ENCODE peak calls at places on chromosomes 7 and 10, in four cellular contexts. S is GM10248, Z is lower leg skin, M is PC-9. G is an unnamed sample.
A peak's percentile ranks its signal among the peaks of the same experiment; 100 is the strongest.

GRCh38 chr7:44769381-44770209 is 20.9 kb downstream of the ZMIZ2 start:
- DNase-seq in S (peak; percentile 73), Z (no peak), M (peak; percentile 37), G (peak; percentile 78)

GRCh38 chr7:45689011-45689796 is 115.0 kb downstream of the ADCY1 start:
- DNase-seq in S (no peak), Z (peak; percentile 7), M (no peak), G (no peak)

GRCh38 chr7:5332579-5332978 is 49.8 kb downstream of the SLC29A4 start:
- DNase-seq in S (no peak), Z (no peak), M (no peak), G (no peak)

GRCh38 chr7:19972872-19973271 is 199.5 kb upstream of the TMEM196 start:
- DNase-seq in S (no peak), Z (no peak), M (no peak), G (no peak)

GRCh38 chr10:37563715-37564108 is 293.7 kb downstream of the ZNF248 start:
- DNase-seq in S (no peak), Z (no peak), M (no peak), G (no peak)

GRCh38 chr7:124765401-124766352 is at the start of gene GPR37:
- DNase-seq in S (peak; percentile 69), Z (peak; percentile 47), M (peak; percentile 63), G (peak; percentile 77)

GRCh38 chr10:88897019-88897853 is 17.2 kb downstream of the STAMBPL1 start:
- DNase-seq in S (no peak), Z (no peak), M (peak; percentile 52), G (no peak)

GRCh38 chr7:110975476-110975875 is 115.5 kb upstream of the LRRN3 start:
- DNase-seq in S (no peak), Z (no peak), M (no peak), G (no peak)

GRCh38 chr7:42494722-42495121 is 257.7 kb upstream of the GLI3 start:
- DNase-seq in S (no peak), Z (peak; percentile 45), M (no peak), G (no peak)

GRCh38 chr7:39248041-39248692 is 270.5 kb downstream of the POU6F2 start:
- DNase-seq in S (no peak), Z (no peak), M (no peak), G (no peak)

GRCh38 chr10:28778524-28778923 is 101.2 kb downstream of the BAMBI start:
- DNase-seq in S (no peak), Z (no peak), M (no peak), G (no peak)

GRCh38 chr10:120456626-120457430 is at the start of gene PLPP4:
- DNase-seq in S (peak; percentile 26), Z (no peak), M (no peak), G (peak; percentile 52)

GRCh38 chr7:95027181-95027872 is 119.9 kb downstream of the PPP1R9A start:
- DNase-seq in S (no peak), Z (no peak), M (no peak), G (no peak)

GRCh38 chr7:124318716-124319115 is 285.8 kb upstream of the TMEM229A start:
- DNase-seq in S (no peak), Z (no peak), M (no peak), G (no peak)

GRCh38 chr7:65938336-65938895 is 43.6 kb downstream of the GUSB start:
- DNase-seq in S (no peak), Z (no peak), M (no peak), G (no peak)

GRCh38 chr7:27185708-27186449 is 847 bp upstream of the HOXA11 start:
- DNase-seq in S (no peak), Z (peak; percentile 18), M (no peak), G (no peak)

GRCh38 chr7:54788664-54789063 is 29.7 kb upstream of the SEC61G start:
- DNase-seq in S (peak; percentile 54), Z (peak; percentile 45), M (peak; percentile 99), G (peak; percentile 70)

GRCh38 chr10:50393784-50394183 is 142.5 kb upstream of the ASAH2 start:
- DNase-seq in S (no peak), Z (no peak), M (peak; percentile 52), G (no peak)

GRCh38 chr10:97553575-97554100 is 18.9 kb upstream of the ANKRD2 start:
- DNase-seq in S (peak; percentile 65), Z (peak; percentile 60), M (no peak), G (no peak)

GRCh38 chr7:149886018-149886416 is 12.2 kb downstream of the ATP6V0E2 start:
- DNase-seq in S (no peak), Z (no peak), M (no peak), G (peak; percentile 1)

GRCh38 chr7:96277921-96278320 is 44.0 kb downstream of the SLC25A13 start:
- DNase-seq in S (no peak), Z (no peak), M (no peak), G (no peak)

GRCh38 chr10:125064681-125065492 is 95.5 kb downstream of the CTBP2 start:
- DNase-seq in S (peak; percentile 84), Z (no peak), M (peak; percentile 98), G (peak; percentile 88)

GRCh38 chr10:96513686-96514551 is at the start of gene TLL2:
- DNase-seq in S (peak; percentile 89), Z (peak; percentile 51), M (no peak), G (peak; percentile 88)

GRCh38 chr10:93462881-93463280 is 19.3 kb downstream of the MYOF start:
- DNase-seq in S (no peak), Z (no peak), M (no peak), G (no peak)

GRCh38 chr7:95772771-95773581 is 622 bp downstream of the DYNC1I1 start:
- DNase-seq in S (no peak), Z (no peak), M (no peak), G (no peak)

GRCh38 chr7:148173296-148173695 is 417.3 kb upstream of the C7orf33 start:
- DNase-seq in S (no peak), Z (no peak), M (no peak), G (no peak)

DNA sequence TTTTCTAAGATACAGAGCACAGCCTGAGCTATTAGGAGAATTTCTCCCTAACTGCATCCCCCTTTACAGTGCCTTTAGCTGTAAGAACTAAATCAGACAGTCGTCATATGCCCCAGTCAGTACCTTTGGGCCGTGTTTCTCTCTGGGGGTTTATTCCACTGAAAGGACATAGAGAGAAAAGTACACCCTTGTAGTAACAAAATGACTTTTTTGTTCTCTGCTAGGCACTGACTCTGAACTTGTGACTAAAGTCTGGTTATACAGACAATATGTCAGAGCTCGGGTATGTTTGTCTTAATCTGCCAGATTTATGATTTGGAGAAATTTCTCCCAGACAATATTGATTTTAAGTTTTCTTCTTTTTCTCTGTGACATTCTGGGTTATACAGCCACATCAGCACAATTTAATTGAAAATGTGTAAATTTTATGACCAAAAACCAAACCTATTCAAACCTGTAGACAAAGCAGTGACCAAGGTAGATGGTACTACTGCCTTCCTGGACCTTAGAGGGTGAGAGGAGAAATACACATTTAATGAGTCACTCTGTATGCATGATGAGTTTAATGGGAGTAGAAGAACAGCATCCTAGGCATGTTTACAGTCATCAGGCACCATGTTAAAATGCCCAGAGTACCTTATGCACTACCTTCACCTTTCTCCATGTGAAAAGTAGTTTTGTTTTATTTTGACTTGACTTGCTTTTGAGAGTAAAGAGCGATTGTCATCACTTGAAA is 156.1 kb upstream of the PLXDC2 start:
- DNase-seq in S (no peak), Z (no peak), M (no peak), G (no peak)
- TF ChIP-seq CTCF in S (no peak), Z (no peak), M (no peak), G (no peak)

GRCh38 chr7:21429786-21430574 is 2.1 kb downstream of the SP4 start:
- DNase-seq in S (no peak), Z (no peak), M (no peak), G (no peak)
- TF ChIP-seq CTCF in S (no peak), Z (no peak), M (no peak), G (no peak)

GRCh38 chr10:26460736-26461135 is 22.6 kb downstream of the APBB1IP start:
- DNase-seq in S (no peak), Z (no peak), M (no peak), G (no peak)
- TF ChIP-seq CTCF in S (no peak), Z (no peak), M (no peak), G (no peak)

DNA sequence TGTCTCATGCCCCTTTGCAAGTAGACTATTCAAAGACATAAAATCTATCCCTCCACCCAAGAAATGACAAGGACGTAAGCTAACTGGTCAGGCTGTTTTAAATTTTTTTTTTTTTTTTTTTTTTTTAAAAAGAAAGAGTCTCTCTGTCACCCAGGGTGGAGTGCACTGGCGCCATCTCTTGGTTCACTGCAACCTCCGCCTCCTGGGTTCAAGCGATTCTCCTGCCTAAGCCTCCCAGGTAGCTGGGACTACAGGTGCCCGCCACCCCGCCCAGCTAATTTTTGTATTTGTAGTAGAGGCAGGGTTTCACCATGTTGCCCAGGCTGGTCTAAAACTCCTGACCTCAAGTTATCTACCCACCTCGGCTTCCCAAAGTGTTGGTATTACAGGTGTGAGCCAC is 11.2 kb downstream of the TRA2A start:
- DNase-seq in S (no peak), Z (no peak), M (no peak), G (no peak)
- TF ChIP-seq CTCF in S (peak; percentile 11), Z (no peak), M (peak; percentile 51), G (peak; percentile 6)

GRCh38 chr7:31172071-31172470 is 120.0 kb downstream of the ADCYAP1R1 start:
- DNase-seq in S (no peak), Z (no peak), M (no peak), G (no peak)

GRCh38 chr7:31171216-31171750 is 119.2 kb downstream of the ADCYAP1R1 start:
- DNase-seq in S (no peak), Z (no peak), M (no peak), G (no peak)

DNA sequence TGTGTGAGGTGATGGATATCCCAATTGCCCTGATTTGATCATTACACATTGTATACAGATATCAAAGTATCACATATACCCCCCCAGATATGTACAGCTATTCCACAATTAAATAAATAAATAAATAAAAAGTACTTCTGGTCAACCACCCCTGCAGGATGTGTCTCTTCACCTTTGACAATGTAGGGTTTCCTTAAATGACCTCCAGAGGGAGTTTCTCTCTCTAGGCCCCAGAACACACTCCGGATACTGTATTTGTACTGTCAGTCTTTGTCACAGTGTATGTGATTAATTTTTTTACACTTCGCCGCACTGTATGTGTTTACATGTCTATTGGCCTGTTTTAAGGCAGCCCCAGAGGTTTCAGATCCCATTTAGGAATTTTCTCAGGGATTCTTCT is 123.6 kb downstream of the ADCYAP1R1 start:
- DNase-seq in S (no peak), Z (no peak), M (no peak), G (no peak)
- TF ChIP-seq CTCF in S (no peak), Z (no peak), M (peak; percentile 56), G (no peak)

DNA sequence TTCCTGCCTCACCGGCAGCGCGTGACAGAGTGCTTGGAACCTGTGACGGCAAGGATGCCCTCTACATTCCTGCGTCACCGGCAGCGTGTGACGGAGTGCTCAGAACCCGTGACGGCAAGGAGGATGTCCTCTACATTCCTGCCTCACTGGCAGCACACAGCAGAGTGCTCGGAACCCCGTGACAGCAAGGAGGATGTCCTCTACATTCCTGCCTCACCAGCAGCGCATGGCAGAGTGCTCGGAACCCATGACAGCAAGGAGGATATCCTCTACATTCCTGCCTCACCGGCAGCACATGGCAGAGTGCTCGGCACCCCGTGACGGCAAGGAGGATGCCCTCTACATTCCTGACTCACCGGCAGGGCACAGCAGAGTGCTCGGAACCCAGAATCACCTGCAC is 231.0 kb downstream of the DIP2C start:
- DNase-seq in S (no peak), Z (no peak), M (no peak), G (no peak)
- TF ChIP-seq CTCF in S (no peak), Z (no peak), M (no peak), G (no peak)

G was measured in GM13977.